ENCODE peak calls at places on chromosome 2, in five cellular contexts. K, X, S, U and J are unnamed samples.

GRCh38 chr2:42963452-42964068 is 171.2 kb upstream of the HAAO start:
- DNase-seq in X (no peak), K (no peak), U (no peak), S (no peak), J (no peak)

GRCh38 chr2:61357681-61358080 is 113.2 kb downstream of the USP34 start:
- DNase-seq in K (no peak), X (no peak), S (no peak), U (no peak), J (no peak)

GRCh38 chr2:150480241-150480640 is 7.2 kb downstream of the RND3 start:
- DNase-seq in K (no peak), X (peak; percentile 55), S (no peak), U (no peak), J (no peak)

GRCh38 chr2:201151127-201152074 is 31.5 kb upstream of the CASP10 start:
- DNase-seq in X (peak; percentile 76), K (peak; percentile 79), U (no peak), S (no peak), J (no peak)

GRCh38 chr2:46974174-46974573 is 58.6 kb upstream of the MCFD2 start:
- DNase-seq in S (no peak), K (no peak), U (no peak), X (no peak), J (no peak)

GRCh38 chr2:144389151-144389929 is 130.6 kb downstream of the ZEB2 start:
- DNase-seq in X (no peak), U (peak; percentile 9), S (peak; percentile 26), K (no peak), J (peak; percentile 28)

GRCh38 chr2:241490444-241490760 is 18.0 kb downstream of the STK25 start:
- DNase-seq in K (no peak), S (no peak), U (no peak), X (no peak), J (no peak)

GRCh38 chr2:217467331-217467730 is 535.5 kb downstream of the TNS1 start:
- DNase-seq in K (no peak), S (no peak), X (no peak), U (no peak), J (no peak)

GRCh38 chr2:33796511-33796910 is 197.4 kb upstream of the FAM98A start:
- DNase-seq in U (no peak), S (no peak), X (no peak), K (no peak), J (no peak)

GRCh38 chr2:205770557-205770956 is 88.3 kb downstream of the NRP2 start:
- DNase-seq in K (no peak), S (no peak), X (no peak), U (no peak), J (no peak)

GRCh38 chr2:238290079-238290478 is 1.7 kb upstream of the PER2 start:
- DNase-seq in K (no peak), X (peak; percentile 57), S (peak; percentile 53), U (peak; percentile 26), J (peak; percentile 95)

GRCh38 chr2:43223412-43224040 is 2.9 kb downstream of the ZFP36L2 start:
- DNase-seq in K (no peak), X (no peak), U (no peak), S (no peak), J (peak; percentile 27)

GRCh38 chr2:209383212-209383611 is 40.6 kb upstream of the MAP2 start:
- DNase-seq in S (no peak), X (peak; percentile 43), U (no peak), K (peak; percentile 55), J (no peak)

GRCh38 chr2:29742641-29743040 is 178.7 kb downstream of the ALK start:
- DNase-seq in X (no peak), U (no peak), K (no peak), S (no peak), J (no peak)

GRCh38 chr2:143226714-143227541 is 97.7 kb downstream of the ARHGAP15 start:
- DNase-seq in K (no peak), S (no peak), U (no peak), X (no peak), J (no peak)